ENCODE peak calls at places on chromosome 10, in nine cellular contexts. B is mucosa of descending colon; V is pancreas; P is colonic mucosa; N is CD4-positive, alpha-beta T cell; E is body of pancreas; Z is upper lobe of right lung; J is A673; W is Peyer's patch. M is an unnamed sample.

GRCh38 chr10:43940898-43941777 is 292.5 kb upstream of the ZNF32 start:
- DNase-seq in B (no peak), V (no peak), P (no peak), N (no peak), E (no peak), Z (no peak), J (no peak), W (no peak), M (peak; percentile 1)

GRCh38 chr10:14584643-14585042 is 190.1 kb downstream of the FAM107B start:
- DNase-seq in B (no peak), V (no peak), P (no peak), N (no peak), E (no peak), Z (no peak), J (no peak), W (no peak), M (no peak)

GRCh38 chr10:89129850-89130396 is 77.2 kb downstream of the CH25H start:
- DNase-seq in B (no peak), V (no peak), P (peak; percentile 22), N (no peak), E (no peak), Z (no peak), J (no peak), W (no peak), M (no peak)

GRCh38 chr10:5376450-5376849 is 11.7 kb downstream of the UCN3 start:
- DNase-seq in B (no peak), V (no peak), P (no peak), N (no peak), E (no peak), Z (no peak), J (no peak), W (no peak), M (no peak)

GRCh38 chr10:96846926-96847325 is 14.8 kb downstream of the LCOR start:
- DNase-seq in B (no peak), V (no peak), P (no peak), N (no peak), E (no peak), Z (peak; percentile 34), J (no peak), W (no peak), M (no peak)

GRCh38 chr10:69703766-69704191 is 73.7 kb downstream of the FAM241B start:
- DNase-seq in B (no peak), V (no peak), P (no peak), N (no peak), E (no peak), Z (no peak), J (no peak), W (no peak), M (no peak)

GRCh38 chr10:94217431-94217830 is 145.3 kb downstream of the NOC3L start:
- DNase-seq in B (no peak), V (no peak), P (no peak), N (no peak), E (no peak), Z (no peak), J (no peak), W (no peak), M (no peak)

GRCh38 chr10:12847361-12847975 is 154.0 kb downstream of the CCDC3 start:
- DNase-seq in B (no peak), V (no peak), P (peak; percentile 32), N (no peak), E (peak; percentile 19), Z (no peak), J (peak; percentile 67), W (no peak), M (no peak)

GRCh38 chr10:99233000-99233679 is 2.5 kb downstream of the HPSE2 start:
- DNase-seq in B (no peak), V (no peak), P (no peak), N (no peak), E (no peak), Z (no peak), J (no peak), W (no peak), M (no peak)

GRCh38 chr10:132845780-132846595 is 60.0 kb upstream of the NKX6-2 start:
- DNase-seq in B (peak; percentile 38), V (peak; percentile 57), P (peak; percentile 11), N (no peak), E (no peak), Z (no peak), J (no peak), W (no peak), M (no peak)

GRCh38 chr10:91864744-91865143 is 44.5 kb downstream of the FGFBP3 start:
- DNase-seq in B (no peak), V (no peak), P (no peak), N (no peak), E (no peak), Z (no peak), J (no peak), W (no peak), M (no peak)

GRCh38 chr10:98252451-98252850 is 15.5 kb downstream of the LOXL4 start:
- DNase-seq in B (no peak), V (no peak), P (no peak), N (no peak), E (no peak), Z (no peak), J (no peak), W (no peak), M (no peak)

GRCh38 chr10:82310839-82311238 is 435.8 kb downstream of the NRG3 start:
- DNase-seq in B (no peak), V (no peak), P (no peak), N (no peak), E (no peak), Z (no peak), J (no peak), W (no peak), M (no peak)

GRCh38 chr10:26488344-26488743 is 50.2 kb downstream of the APBB1IP start:
- DNase-seq in B (no peak), V (no peak), P (no peak), N (no peak), E (no peak), Z (no peak), J (no peak), W (no peak), M (no peak)

GRCh38 chr10:96502561-96503267 is 11.0 kb downstream of the TLL2 start:
- DNase-seq in B (no peak), V (no peak), P (no peak), N (no peak), E (no peak), Z (no peak), J (peak; percentile 7), W (no peak), M (no peak)

GRCh38 chr10:26627320-26627719 is 70.2 kb upstream of the PDSS1 start:
- DNase-seq in B (no peak), V (no peak), P (no peak), N (no peak), E (no peak), Z (no peak), J (peak; percentile 17), W (no peak), M (no peak)

GRCh38 chr10:122135251-122136025 is 135.7 kb upstream of the BTBD16 start:
- DNase-seq in B (no peak), V (no peak), P (no peak), N (no peak), E (no peak), Z (no peak), J (no peak), W (no peak), M (no peak)

GRCh38 chr10:72980348-72980747 is 25.7 kb upstream of the PLA2G12B start:
- DNase-seq in B (no peak), V (no peak), P (no peak), N (no peak), E (no peak), Z (no peak), J (no peak), W (no peak), M (no peak)
- H3K9me3 ChIP-seq in B (peaks cover 47% of the 10 kb centered on the region), V (no peaks in the 10 kb centered on the region), P (no peaks in the 10 kb centered on the region), N (peaks cover 52% of the 10 kb centered on the region), E (no peaks in the 10 kb centered on the region), Z (peaks cover 37% of the 10 kb centered on the region), J (peaks cover 35% of the 10 kb centered on the region), W (peaks cover 7% of the 10 kb centered on the region), M (no peaks in the 10 kb centered on the region)

GRCh38 chr10:8873310-8873709 is 818.8 kb downstream of the GATA3 start:
- DNase-seq in B (no peak), V (no peak), P (no peak), N (no peak), E (no peak), Z (no peak), J (peak; percentile 11), W (no peak), M (no peak)
- TF ChIP-seq CTCF in B (no peak), V (no peak), P (no peak), N (no peak), E (no peak), Z (no peak), J (no peak), W (no peak), M (peak; percentile 55)

GRCh38 chr10:131844546-131845084 is 56.2 kb upstream of the PPP2R2D start:
- DNase-seq in B (no peak), V (no peak), P (no peak), N (no peak), E (no peak), Z (peak; percentile 25), J (no peak), W (no peak), M (no peak)

GRCh38 chr10:131843881-131844284 is 56.9 kb upstream of the PPP2R2D start:
- DNase-seq in B (peak; percentile 28), V (no peak), P (no peak), N (no peak), E (no peak), Z (peak; percentile 41), J (no peak), W (no peak), M (no peak)

GRCh38 chr10:131842351-131843088 is 58.3 kb upstream of the PPP2R2D start:
- DNase-seq in B (no peak), V (peak; percentile 50), P (no peak), N (no peak), E (no peak), Z (peak; percentile 33), J (no peak), W (no peak), M (no peak)

GRCh38 chr10:131841669-131842139 is 59.1 kb upstream of the PPP2R2D start:
- DNase-seq in B (no peak), V (peak; percentile 62), P (no peak), N (no peak), E (no peak), Z (no peak), J (no peak), W (no peak), M (no peak)

DNA sequence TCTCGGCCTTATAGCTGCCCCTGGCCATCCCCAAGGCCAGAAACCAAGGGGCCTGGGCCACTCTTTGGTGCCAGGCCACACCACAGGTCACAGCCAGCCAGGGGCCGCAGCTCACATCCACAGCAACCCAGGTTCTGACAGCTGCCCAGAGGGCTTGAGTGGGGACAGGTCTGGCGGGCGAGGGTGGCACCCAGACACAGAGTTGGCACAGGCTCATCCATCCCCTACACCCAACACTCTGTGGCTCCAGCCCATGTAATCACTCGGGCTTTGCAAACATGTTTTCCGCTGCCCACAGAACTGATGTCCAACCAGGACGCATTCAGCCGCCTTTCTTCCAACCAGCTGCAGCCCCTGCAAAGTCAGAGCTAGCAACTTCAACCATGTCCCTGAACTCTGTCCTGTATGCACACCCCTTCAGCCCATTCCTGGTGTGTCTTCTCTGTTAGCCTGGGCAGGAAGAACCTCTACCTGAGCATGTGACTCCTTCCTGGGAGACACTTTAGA is 57.7 kb upstream of the PPP2R2D start:
- DNase-seq in B (no peak), V (peak; percentile 48), P (no peak), N (no peak), E (no peak), Z (peak; percentile 52), J (no peak), W (no peak), M (no peak)
- H3K9me3 ChIP-seq in B (no peaks in the 10 kb centered on the region), V (no peaks in the 10 kb centered on the region), P (no peaks in the 10 kb centered on the region), N (no peaks in the 10 kb centered on the region), E (no peaks in the 10 kb centered on the region), Z (no peaks in the 10 kb centered on the region), J (no peaks in the 10 kb centered on the region), W (no peaks in the 10 kb centered on the region), M (no peaks in the 10 kb centered on the region)

GRCh38 chr10:79292789-79293746 is 54.2 kb upstream of the PPIF start:
- DNase-seq in B (peak; percentile 66), V (no peak), P (no peak), N (no peak), E (no peak), Z (no peak), J (no peak), W (no peak), M (no peak)
- TF ChIP-seq CTCF in B (no peak), V (no peak), P (peak; percentile 48), N (peak; percentile 57), E (peak; percentile 17), Z (peak; percentile 34), J (peak; percentile 50), W (peak; percentile 33), M (peak; percentile 10)